ENCODE peak calls at places on chromosomes 13 and 19, in ten cellular contexts. One of them, this sample, is unnamed. For H3K4me1, the result is how much of the 10 kb centered on the place peaks cover.

GRCh38 chr13:98216135-98216565 is 39.1 kb upstream of the RNF113B start:
- DNase-seq in uterus: no peak
- DNase-seq in astrocyte: peak
- DNase-seq in thoracic aorta: no peak
- DNase-seq in heart left ventricle: peak
- DNase-seq in fibroblast of lung: peak
- DNase-seq in right lobe of liver: no peak
- DNase-seq in pancreas: peak
- DNase-seq in tibial nerve: no peak
- DNase-seq in body of pancreas: peak
- DNase-seq in this sample: no peak

GRCh38 chr19:7602240-7602934 is 6.7 kb downstream of the CAMSAP3 start:
- DNase-seq in uterus: no peak
- DNase-seq in pancreas: peak
- DNase-seq in body of pancreas: peak
- DNase-seq in astrocyte: no peak
- DNase-seq in thoracic aorta: no peak
- DNase-seq in right lobe of liver: no peak
- DNase-seq in fibroblast of lung: no peak
- DNase-seq in heart left ventricle: no peak
- DNase-seq in tibial nerve: no peak
- DNase-seq in this sample: no peak

GRCh38 chr13:30049692-30050091 is 199.3 kb upstream of the UBL3 start:
- DNase-seq in astrocyte: no peak
- DNase-seq in uterus: no peak
- DNase-seq in right lobe of liver: no peak
- DNase-seq in pancreas: no peak
- DNase-seq in heart left ventricle: peak
- DNase-seq in fibroblast of lung: no peak
- DNase-seq in tibial nerve: no peak
- DNase-seq in body of pancreas: no peak
- DNase-seq in thoracic aorta: no peak
- DNase-seq in this sample: no peak

GRCh38 chr13:26037302-26037701 is 14.5 kb downstream of the SHISA2 start:
- DNase-seq in body of pancreas: no peak
- DNase-seq in pancreas: no peak
- DNase-seq in tibial nerve: no peak
- DNase-seq in fibroblast of lung: no peak
- DNase-seq in thoracic aorta: no peak
- DNase-seq in uterus: no peak
- DNase-seq in right lobe of liver: no peak
- DNase-seq in heart left ventricle: no peak
- DNase-seq in astrocyte: no peak
- DNase-seq in this sample: no peak

GRCh38 chr19:55301459-55302331 is 17.9 kb downstream of the BRSK1 start:
- DNase-seq in thoracic aorta: peak
- DNase-seq in heart left ventricle: peak
- DNase-seq in astrocyte: peak
- DNase-seq in fibroblast of lung: peak
- DNase-seq in tibial nerve: peak
- DNase-seq in uterus: peak
- DNase-seq in body of pancreas: peak
- DNase-seq in pancreas: peak
- DNase-seq in right lobe of liver: peak
- DNase-seq in this sample: peak

GRCh38 chr19:2716275-2716650 is 4.9 kb downstream of the DIRAS1 start:
- DNase-seq in pancreas: no peak
- DNase-seq in heart left ventricle: peak
- DNase-seq in tibial nerve: no peak
- DNase-seq in fibroblast of lung: no peak
- DNase-seq in astrocyte: no peak
- DNase-seq in uterus: no peak
- DNase-seq in right lobe of liver: no peak
- DNase-seq in thoracic aorta: no peak
- DNase-seq in body of pancreas: no peak
- DNase-seq in this sample: no peak

GRCh38 chr13:25608181-25608580 is 236.4 kb downstream of the ATP8A2 start:
- DNase-seq in fibroblast of lung: no peak
- DNase-seq in astrocyte: no peak
- DNase-seq in heart left ventricle: no peak
- DNase-seq in pancreas: no peak
- DNase-seq in uterus: no peak
- DNase-seq in thoracic aorta: no peak
- DNase-seq in body of pancreas: no peak
- DNase-seq in tibial nerve: no peak
- DNase-seq in right lobe of liver: no peak
- DNase-seq in this sample: no peak

GRCh38 chr19:29497686-29498436 is 27.9 kb upstream of the VSTM2B start:
- DNase-seq in body of pancreas: no peak
- DNase-seq in heart left ventricle: no peak
- DNase-seq in thoracic aorta: no peak
- DNase-seq in right lobe of liver: no peak
- DNase-seq in astrocyte: no peak
- DNase-seq in uterus: no peak
- DNase-seq in pancreas: no peak
- DNase-seq in fibroblast of lung: no peak
- DNase-seq in tibial nerve: no peak
- DNase-seq in this sample: no peak

GRCh38 chr13:37105251-37105714 is at the start of gene CSNK1A1L:
- DNase-seq in right lobe of liver: no peak
- DNase-seq in body of pancreas: no peak
- DNase-seq in astrocyte: no peak
- DNase-seq in thoracic aorta: no peak
- DNase-seq in pancreas: no peak
- DNase-seq in uterus: no peak
- DNase-seq in tibial nerve: no peak
- DNase-seq in heart left ventricle: no peak
- DNase-seq in fibroblast of lung: no peak
- DNase-seq in this sample: no peak

GRCh38 chr13:37106642-37107041 is 1.2 kb upstream of the CSNK1A1L start:
- DNase-seq in thoracic aorta: no peak
- DNase-seq in body of pancreas: no peak
- DNase-seq in right lobe of liver: no peak
- DNase-seq in fibroblast of lung: no peak
- DNase-seq in pancreas: no peak
- DNase-seq in astrocyte: no peak
- DNase-seq in tibial nerve: no peak
- DNase-seq in heart left ventricle: no peak
- DNase-seq in uterus: no peak
- DNase-seq in this sample: no peak

GRCh38 chr13:37107868-37108267 is 2.4 kb upstream of the CSNK1A1L start:
- DNase-seq in fibroblast of lung: no peak
- DNase-seq in heart left ventricle: no peak
- DNase-seq in thoracic aorta: no peak
- DNase-seq in body of pancreas: no peak
- DNase-seq in pancreas: no peak
- DNase-seq in uterus: no peak
- DNase-seq in right lobe of liver: no peak
- DNase-seq in tibial nerve: no peak
- DNase-seq in astrocyte: no peak
- DNase-seq in this sample: no peak

DNA sequence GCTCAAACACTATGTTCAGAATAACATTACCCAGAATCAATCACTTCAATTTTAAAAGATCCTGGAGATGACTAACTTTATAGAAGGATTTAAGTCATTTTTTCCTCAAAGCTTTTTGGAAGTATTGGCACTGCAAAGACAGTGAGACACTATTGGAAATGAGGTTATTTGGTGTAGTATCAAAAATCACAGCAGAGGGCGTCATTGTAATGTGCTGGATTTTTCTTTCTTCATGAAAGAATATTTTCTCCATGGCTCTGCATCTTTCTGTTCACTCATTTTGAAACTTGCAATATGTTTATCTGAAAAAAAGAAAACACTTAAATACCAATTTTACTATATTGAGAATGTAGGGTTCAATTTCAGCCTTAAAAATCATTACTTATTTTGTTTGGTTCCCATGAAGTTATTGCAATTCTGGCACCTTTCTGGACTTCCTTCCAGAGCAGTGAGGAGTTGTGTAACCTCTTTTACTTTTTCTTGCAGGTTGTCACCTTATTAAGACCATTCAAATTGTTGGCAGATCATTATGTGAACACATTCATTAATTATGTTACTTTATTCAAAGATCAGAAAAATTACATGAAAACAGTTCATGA is 3.7 kb upstream of the CSNK1A1L start:
- DNase-seq in right lobe of liver: no peak
- DNase-seq in body of pancreas: no peak
- DNase-seq in astrocyte: peak
- DNase-seq in uterus: no peak
- DNase-seq in thoracic aorta: no peak
- DNase-seq in fibroblast of lung: peak
- DNase-seq in heart left ventricle: no peak
- DNase-seq in tibial nerve: no peak
- DNase-seq in pancreas: no peak
- DNase-seq in this sample: no peak
- TF ChIP-seq CTCF in right lobe of liver: peak
- TF ChIP-seq CTCF in body of pancreas: peak
- TF ChIP-seq CTCF in astrocyte: peak
- TF ChIP-seq CTCF in uterus: peak
- TF ChIP-seq CTCF in thoracic aorta: peak
- TF ChIP-seq CTCF in fibroblast of lung: peak
- TF ChIP-seq CTCF in heart left ventricle: peak
- TF ChIP-seq CTCF in tibial nerve: peak
- TF ChIP-seq CTCF in pancreas: peak
- TF ChIP-seq CTCF in this sample: no peak

DNA sequence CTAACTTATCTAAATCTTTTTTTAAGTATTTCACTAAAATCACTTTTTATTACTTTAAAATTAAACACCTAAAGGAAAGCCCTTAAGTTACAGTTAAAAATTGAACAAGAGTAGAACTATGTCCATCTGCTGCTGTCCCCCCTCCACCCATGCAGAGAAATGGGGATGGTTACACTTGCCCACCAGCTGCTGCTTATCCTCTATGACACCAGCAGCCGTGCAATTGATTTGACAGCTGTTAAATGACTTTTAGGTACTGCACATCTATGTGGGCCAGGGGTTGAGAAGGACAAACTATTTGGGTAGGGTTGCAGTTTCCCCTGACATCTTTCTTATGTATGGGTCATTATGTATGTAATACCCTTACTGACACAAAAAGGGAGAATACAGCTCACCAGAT is 77.2 kb downstream of the TBC1D4 start:
- DNase-seq in tibial nerve: no peak
- DNase-seq in uterus: no peak
- DNase-seq in pancreas: no peak
- DNase-seq in fibroblast of lung: no peak
- DNase-seq in body of pancreas: no peak
- DNase-seq in thoracic aorta: no peak
- DNase-seq in astrocyte: no peak
- DNase-seq in heart left ventricle: no peak
- DNase-seq in right lobe of liver: no peak
- DNase-seq in this sample: no peak
- H3K4me1 ChIP-seq in tibial nerve: under half
- H3K4me1 ChIP-seq in uterus: under half
- H3K4me1 ChIP-seq in pancreas: under half
- H3K4me1 ChIP-seq in fibroblast of lung: under half
- H3K4me1 ChIP-seq in body of pancreas: under half
- H3K4me1 ChIP-seq in thoracic aorta: under half
- H3K4me1 ChIP-seq in astrocyte: under half
- H3K4me1 ChIP-seq in heart left ventricle: under half
- H3K4me1 ChIP-seq in right lobe of liver: under half
- H3K4me1 ChIP-seq in this sample: half or more

GRCh38 chr19:46487178-46487801 is 8.4 kb downstream of the PNMA8B start:
- DNase-seq in right lobe of liver: no peak
- DNase-seq in tibial nerve: no peak
- DNase-seq in fibroblast of lung: no peak
- DNase-seq in uterus: no peak
- DNase-seq in heart left ventricle: no peak
- DNase-seq in pancreas: no peak
- DNase-seq in thoracic aorta: no peak
- DNase-seq in body of pancreas: no peak
- DNase-seq in astrocyte: no peak
- DNase-seq in this sample: no peak

GRCh38 chr19:46488551-46488950 is 7.1 kb downstream of the PNMA8B start:
- DNase-seq in fibroblast of lung: no peak
- DNase-seq in uterus: no peak
- DNase-seq in thoracic aorta: no peak
- DNase-seq in pancreas: no peak
- DNase-seq in right lobe of liver: no peak
- DNase-seq in body of pancreas: no peak
- DNase-seq in heart left ventricle: no peak
- DNase-seq in astrocyte: no peak
- DNase-seq in tibial nerve: no peak
- DNase-seq in this sample: no peak

GRCh38 chr19:46490774-46491173 is 4.9 kb downstream of the PNMA8B start:
- DNase-seq in right lobe of liver: no peak
- DNase-seq in body of pancreas: no peak
- DNase-seq in heart left ventricle: no peak
- DNase-seq in tibial nerve: no peak
- DNase-seq in astrocyte: no peak
- DNase-seq in pancreas: no peak
- DNase-seq in fibroblast of lung: no peak
- DNase-seq in uterus: no peak
- DNase-seq in thoracic aorta: no peak
- DNase-seq in this sample: no peak

GRCh38 chr19:46487802-46488445 is 7.7 kb downstream of the PNMA8B start:
- DNase-seq in pancreas: peak
- DNase-seq in thoracic aorta: no peak
- DNase-seq in heart left ventricle: peak
- DNase-seq in right lobe of liver: peak
- DNase-seq in astrocyte: no peak
- DNase-seq in tibial nerve: peak
- DNase-seq in fibroblast of lung: peak
- DNase-seq in body of pancreas: peak
- DNase-seq in uterus: peak
- DNase-seq in this sample: peak

DNA sequence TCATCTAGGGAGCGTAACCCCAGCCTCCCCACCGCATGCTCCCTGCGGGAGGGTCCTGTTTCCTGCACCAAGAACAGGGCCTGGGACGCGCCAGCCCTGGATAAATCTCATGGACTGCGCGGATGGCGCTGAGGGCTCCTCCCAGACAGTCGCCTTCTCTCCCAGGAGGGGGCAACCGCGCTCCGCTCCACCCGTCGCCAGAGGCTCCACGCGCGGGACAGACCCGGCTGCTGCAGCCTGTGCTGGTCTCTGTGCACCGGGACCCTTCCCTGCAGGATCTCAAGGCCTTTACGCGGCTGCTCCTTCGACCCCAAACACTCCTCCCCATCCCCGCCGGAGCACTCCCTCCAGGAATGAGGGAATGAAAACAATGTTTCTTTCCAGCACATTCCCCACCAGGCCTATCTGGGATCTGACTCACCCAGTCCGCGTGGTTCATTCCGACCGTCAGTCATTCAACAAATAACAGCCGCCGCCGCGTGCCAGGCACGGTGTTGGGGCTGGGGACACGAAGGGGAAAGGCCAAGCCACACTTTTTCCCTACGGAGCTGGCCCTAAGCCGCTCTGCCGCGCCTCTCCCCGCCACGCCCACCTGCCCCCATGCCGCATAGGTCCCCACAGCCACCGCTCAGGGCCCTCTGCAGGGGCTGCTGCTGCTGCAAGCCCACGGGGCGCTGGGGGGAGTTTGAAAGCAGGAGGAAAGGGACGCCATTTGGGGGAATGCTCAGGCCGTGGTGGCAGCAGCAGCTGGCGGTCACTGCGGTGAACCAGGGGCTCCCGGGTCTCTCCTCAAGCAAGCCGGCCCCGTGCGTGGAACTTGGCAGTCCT is 6.0 kb downstream of the PNMA8B start:
- DNase-seq in uterus: peak
- DNase-seq in body of pancreas: peak
- DNase-seq in fibroblast of lung: peak
- DNase-seq in astrocyte: peak
- DNase-seq in pancreas: peak
- DNase-seq in thoracic aorta: peak
- DNase-seq in tibial nerve: peak
- DNase-seq in heart left ventricle: peak
- DNase-seq in right lobe of liver: peak
- DNase-seq in this sample: no peak
- TF ChIP-seq CTCF in uterus: peak
- TF ChIP-seq CTCF in body of pancreas: peak
- TF ChIP-seq CTCF in fibroblast of lung: peak
- TF ChIP-seq CTCF in astrocyte: no peak
- TF ChIP-seq CTCF in pancreas: no peak
- TF ChIP-seq CTCF in thoracic aorta: no peak
- TF ChIP-seq CTCF in tibial nerve: peak
- TF ChIP-seq CTCF in heart left ventricle: peak
- TF ChIP-seq CTCF in right lobe of liver: peak
- TF ChIP-seq CTCF in this sample: peak

DNA sequence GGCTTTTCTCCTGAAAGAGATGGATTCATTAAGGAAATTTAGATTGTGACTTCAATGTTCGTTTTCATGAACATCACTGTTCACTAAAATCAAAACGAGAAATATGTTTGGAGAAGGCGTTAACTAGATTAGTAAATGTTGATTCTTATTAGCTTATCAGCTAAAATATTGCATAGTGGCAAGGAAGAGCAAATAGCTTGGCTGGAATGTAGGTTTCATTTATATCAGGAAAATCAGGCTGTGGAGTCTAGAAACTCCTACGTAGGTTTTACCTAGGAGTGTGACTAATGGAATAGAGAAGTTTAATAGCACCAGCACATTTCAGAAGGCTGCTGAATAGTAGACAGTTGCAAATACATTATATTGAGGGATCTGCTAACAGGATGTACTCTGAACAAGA is 344.9 kb downstream of the LIG4 start:
- DNase-seq in fibroblast of lung: no peak
- DNase-seq in uterus: no peak
- DNase-seq in body of pancreas: no peak
- DNase-seq in pancreas: no peak
- DNase-seq in right lobe of liver: no peak
- DNase-seq in astrocyte: no peak
- DNase-seq in heart left ventricle: no peak
- DNase-seq in thoracic aorta: no peak
- DNase-seq in tibial nerve: no peak
- DNase-seq in this sample: no peak
- H3K4me1 ChIP-seq in fibroblast of lung: under half
- H3K4me1 ChIP-seq in uterus: under half
- H3K4me1 ChIP-seq in body of pancreas: under half
- H3K4me1 ChIP-seq in pancreas: under half
- H3K4me1 ChIP-seq in right lobe of liver: under half
- H3K4me1 ChIP-seq in astrocyte: under half
- H3K4me1 ChIP-seq in heart left ventricle: under half
- H3K4me1 ChIP-seq in thoracic aorta: under half
- H3K4me1 ChIP-seq in tibial nerve: under half
- H3K4me1 ChIP-seq in this sample: under half